ENCODE peak calls at places on chromosome X, in ten cellular contexts. F is CD8-positive, alpha-beta T cell; U is endodermal cell; E is left ventricle myocardium inferior; K is SK-N-SH; W is neural progenitor cell; B is Peyer's patch; G is GM23338; M is uterus; S is IMR-90. X is an unnamed sample.

GRCh38 chrX:130831347-130831722 is 71.7 kb downstream of the ENOX2 start:
- DNase-seq in F (no peak), U (no peak), E (no peak), K (no peak), W (no peak), B (no peak), G (no peak), M (no peak), S (no peak), X (no peak)

GRCh38 chrX:67619253-67619652 is 75.4 kb downstream of the AR start:
- DNase-seq in F (no peak), U (no peak), E (no peak), K (no peak), W (no peak), B (no peak), G (no peak), M (no peak), S (peak; percentile 33), X (no peak)

GRCh38 chrX:79630033-79631009 is 263.2 kb upstream of the ITM2A start:
- DNase-seq in F (no peak), U (no peak), E (no peak), K (no peak), W (no peak), B (no peak), G (no peak), M (no peak), S (no peak), X (no peak)

GRCh38 chrX:20116087-20116574 is 576 bp downstream of the MAP7D2 start:
- DNase-seq in F (no peak), U (peak; percentile 71), E (no peak), K (peak; percentile 64), W (peak; percentile 38), B (no peak), G (peak; percentile 51), M (no peak), S (no peak), X (no peak)

GRCh38 chrX:54430519-54430918 is 9.7 kb upstream of the TSR2 start:
- DNase-seq in F (no peak), U (no peak), E (no peak), K (no peak), W (no peak), B (no peak), G (no peak), M (no peak), S (no peak), X (no peak)

GRCh38 chrX:23662187-23662586 is 5.1 kb upstream of the PRDX4 start:
- DNase-seq in F (no peak), U (no peak), E (no peak), K (no peak), W (no peak), B (no peak), G (no peak), M (no peak), S (no peak), X (no peak)

GRCh38 chrX:47562615-47563243 is 1.7 kb downstream of the ARAF start:
- DNase-seq in F (no peak), U (peak; percentile 70), E (no peak), K (no peak), W (peak; percentile 37), B (no peak), G (peak; percentile 27), M (no peak), S (no peak), X (no peak)

GRCh38 chrX:40524423-40524822 is 56.3 kb upstream of the ATP6AP2 start:
- DNase-seq in F (no peak), U (no peak), E (no peak), K (no peak), W (no peak), B (no peak), G (no peak), M (no peak), S (no peak), X (no peak)

GRCh38 chrX:137430984-137431475 is 134.9 kb upstream of the ZIC3 start:
- DNase-seq in F (no peak), U (peak; percentile 58), E (no peak), K (no peak), W (no peak), B (no peak), G (peak; percentile 38), M (no peak), S (no peak), X (no peak)

GRCh38 chrX:13001961-13002671 is 27.2 kb downstream of the TMSB4X start:
- DNase-seq in F (no peak), U (no peak), E (no peak), K (no peak), W (no peak), B (no peak), G (no peak), M (no peak), S (peak; percentile 52), X (no peak)

GRCh38 chrX:111914398-111915092 is 38.6 kb downstream of the TRPC5OS start:
- DNase-seq in F (no peak), U (peak; percentile 59), E (no peak), K (no peak), W (no peak), B (no peak), G (peak; percentile 27), M (no peak), S (peak; percentile 55), X (no peak)

GRCh38 chrX:42992199-42992943 is 214.4 kb upstream of the PPP1R2C start:
- DNase-seq in F (no peak), U (no peak), E (no peak), K (no peak), W (no peak), B (no peak), G (peak; percentile 53), M (no peak), S (no peak), X (no peak)

GRCh38 chrX:8484360-8484759 is 19.7 kb downstream of the VCX3B start:
- DNase-seq in F (no peak), U (no peak), E (no peak), K (no peak), W (no peak), B (no peak), G (no peak), M (no peak), S (no peak), X (no peak)

GRCh38 chrX:68936608-68937007 is 107.8 kb downstream of the EFNB1 start:
- DNase-seq in F (no peak), U (no peak), E (no peak), K (no peak), W (no peak), B (no peak), G (no peak), M (no peak), S (peak; percentile 92), X (no peak)

DNA sequence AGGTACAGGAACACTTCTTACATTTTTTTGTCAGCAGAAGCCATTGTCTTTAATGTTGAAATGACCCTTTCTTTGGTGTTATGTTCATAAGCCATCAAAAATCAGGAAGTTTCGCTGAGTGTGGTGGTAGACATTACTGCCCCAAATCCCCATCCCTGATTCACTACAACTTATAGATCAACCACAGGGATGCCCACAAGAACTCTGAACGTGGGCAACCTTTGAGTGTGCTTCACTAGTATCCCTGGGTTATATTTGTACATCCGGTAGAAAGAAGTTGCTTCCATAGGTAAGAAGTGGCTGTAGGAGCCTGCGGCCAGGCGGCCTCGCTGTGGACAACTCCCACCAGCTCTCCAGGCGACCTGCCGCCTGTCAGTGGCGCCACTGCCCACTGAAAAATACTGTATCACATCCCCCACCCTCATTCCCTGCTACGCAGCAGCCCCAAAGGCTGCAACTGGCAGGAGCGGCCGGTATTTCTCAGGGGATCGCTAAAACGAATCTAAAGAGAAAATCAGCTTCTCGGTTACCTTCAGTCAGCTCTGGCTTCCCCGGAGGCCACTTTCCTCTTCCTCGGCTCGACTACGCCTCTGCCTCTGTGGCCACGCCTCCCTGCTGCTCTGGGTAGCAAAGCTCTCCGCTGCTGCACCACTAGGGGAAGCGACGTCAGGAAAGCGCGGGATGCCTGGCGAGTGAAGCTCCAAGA is 13.9 kb upstream of the ETDC start:
- DNase-seq in F (peak; percentile 18), U (peak; percentile 85), E (peak; percentile 22), K (peak; percentile 59), W (peak; percentile 81), B (peak; percentile 45), G (peak; percentile 80), M (peak; percentile 25), S (peak; percentile 39), X (peak; percentile 52)
- H3K27me3 ChIP-seq in F (no peaks in the 10 kb centered on the region), U (no peaks in the 10 kb centered on the region), E (no peaks in the 10 kb centered on the region), K (no peaks in the 10 kb centered on the region), W (no peaks in the 10 kb centered on the region), B (no peaks in the 10 kb centered on the region), G (no peaks in the 10 kb centered on the region), M (peaks cover 4% of the 10 kb centered on the region), S (no peaks in the 10 kb centered on the region), X (no peaks in the 10 kb centered on the region)

GRCh38 chrX:11546917-11547316 is 118.8 kb downstream of the ARHGAP6 start:
- DNase-seq in F (no peak), U (no peak), E (no peak), K (no peak), W (no peak), B (no peak), G (no peak), M (no peak), S (no peak), X (no peak)

GRCh38 chrX:11540532-11541377 is 125.0 kb downstream of the ARHGAP6 start:
- DNase-seq in F (no peak), U (peak; percentile 44), E (peak; percentile 25), K (no peak), W (no peak), B (no peak), G (no peak), M (no peak), S (no peak), X (peak; percentile 66)

GRCh38 chrX:11541510-11541909 is 124.2 kb downstream of the ARHGAP6 start:
- DNase-seq in F (no peak), U (no peak), E (no peak), K (no peak), W (no peak), B (no peak), G (no peak), M (no peak), S (no peak), X (no peak)

GRCh38 chrX:11543249-11543648 is 122.5 kb downstream of the ARHGAP6 start:
- DNase-seq in F (no peak), U (no peak), E (no peak), K (no peak), W (no peak), B (no peak), G (no peak), M (no peak), S (no peak), X (no peak)
- TF ChIP-seq CTCF in F (no peak), U (peak; percentile 14), E (no peak), K (peak; percentile 20), W (no peak), B (no peak), G (peak; percentile 33), M (no peak), S (no peak), X (no peak)

DNA sequence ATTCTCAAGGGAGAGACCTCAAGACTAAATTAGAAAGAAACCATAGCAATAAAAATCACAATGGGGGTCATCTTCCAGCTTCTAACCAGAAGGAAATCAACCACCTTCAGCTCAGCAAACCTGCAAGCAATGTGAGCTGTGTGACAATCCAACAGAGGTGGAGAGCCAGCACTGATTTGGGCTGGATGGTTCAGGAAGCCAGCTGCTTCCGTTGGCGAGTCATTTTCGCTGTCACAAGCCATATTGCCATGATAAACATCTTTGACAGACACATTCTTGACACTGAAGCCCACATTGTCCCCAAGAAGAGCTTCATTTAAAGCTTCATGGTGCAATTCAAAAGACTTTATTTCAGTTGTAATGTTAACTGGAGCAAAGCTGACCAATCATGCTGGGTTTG is 22.7 kb downstream of the F8A1 start:
- DNase-seq in F (no peak), U (no peak), E (no peak), K (no peak), W (no peak), B (no peak), G (no peak), M (no peak), S (no peak), X (no peak)
- H3K27ac ChIP-seq in F (no peak overlapping the region), U (no peak overlapping the region), E (no peak overlapping the region), K (no peak overlapping the region), W (no peak overlapping the region), B (no peak overlapping the region), G (no peak overlapping the region), M (no peak overlapping the region), S (no peak overlapping the region), X (no peak overlapping the region)

GRCh38 chrX:72572248-72573157 is at the start of gene HDAC8:
- DNase-seq in F (no peak), U (peak; percentile 86), E (peak; percentile 63), K (peak; percentile 80), W (peak; percentile 78), B (peak; percentile 57), G (peak; percentile 80), M (peak; percentile 57), S (peak; percentile 86), X (peak; percentile 72)
- H3K27me3 ChIP-seq in F (no peaks in the 10 kb centered on the region), U (no peaks in the 10 kb centered on the region), E (no peaks in the 10 kb centered on the region), K (no peaks in the 10 kb centered on the region), W (no peaks in the 10 kb centered on the region), B (no peaks in the 10 kb centered on the region), G (no peaks in the 10 kb centered on the region), M (no peaks in the 10 kb centered on the region), S (peaks cover 5% of the 10 kb centered on the region), X (no peaks in the 10 kb centered on the region)

X was measured in psoas muscle.